ENCODE peak calls at places on chromosome 6, in six cellular contexts. R, Z, N, L, S and H are unnamed samples. For H3K36me3, the result is how much of the 10 kb centered on the place peaks cover.

GRCh38 chr6:111550953-111551352 is 54.7 kb downstream of the TRAF3IP2 start:
- DNase-seq in R (no peak), N (no peak), L (no peak), Z (no peak), S (no peak), H (no peak)

GRCh38 chr6:44676826-44677433 is 289.4 kb downstream of the CDC5L start:
- DNase-seq in S (no peak), R (peak), L (no peak), Z (no peak), N (no peak), H (no peak)

GRCh38 chr6:157593596-157593995 is 212.6 kb downstream of the ZDHHC14 start:
- DNase-seq in Z (no peak), L (no peak), S (no peak), R (no peak), N (no peak), H (no peak)

GRCh38 chr6:7561153-7561964 is 19.9 kb downstream of the DSP start:
- DNase-seq in S (peak), N (peak), L (no peak), R (peak), Z (peak), H (no peak)

GRCh38 chr6:45791600-45792168 is 224.0 kb downstream of the CLIC5 start:
- DNase-seq in S (peak), L (peak), Z (no peak), R (peak), N (no peak), H (no peak)

GRCh38 chr6:141421378-141421777 is 711.3 kb upstream of the GJE1 start:
- DNase-seq in Z (no peak), N (no peak), R (peak), L (peak), S (peak), H (no peak)

GRCh38 chr6:153662982-153663381 is 376.1 kb upstream of the OPRM1 start:
- DNase-seq in S (no peak), R (no peak), Z (no peak), L (no peak), N (no peak), H (no peak)

GRCh38 chr6:35933844-35934243 is 12.9 kb upstream of the SRPK1 start:
- DNase-seq in N (no peak), R (no peak), Z (no peak), S (no peak), L (no peak), H (no peak)

GRCh38 chr6:169604076-169604475 is 97.8 kb downstream of the WDR27 start:
- DNase-seq in N (no peak), Z (no peak), S (peak), R (no peak), L (no peak), H (no peak)

GRCh38 chr6:89599727-89600126 is 38.8 kb downstream of the LYRM2 start:
- DNase-seq in R (no peak), N (peak), L (no peak), Z (no peak), S (no peak), H (no peak)

GRCh38 chr6:44243345-44243744 is 3.6 kb upstream of the HSP90AB1 start:
- DNase-seq in R (no peak), S (no peak), N (no peak), L (no peak), Z (peak), H (no peak)

GRCh38 chr6:118469468-118469867 is 78.6 kb upstream of the PLN start:
- DNase-seq in R (no peak), N (no peak), L (peak), Z (no peak), S (peak), H (no peak)

GRCh38 chr6:24149836-24150235 is 23.8 kb downstream of the NRSN1 start:
- DNase-seq in Z (no peak), N (no peak), L (peak), S (no peak), R (no peak), H (no peak)

GRCh38 chr6:137222376-137222775 is 3.2 kb upstream of the IFNGR1 start:
- DNase-seq in R (peak), N (peak), S (no peak), Z (no peak), L (no peak), H (no peak)

GRCh38 chr6:6057442-6058053 is 50.8 kb upstream of the NRN1 start:
- DNase-seq in L (peak), Z (no peak), N (no peak), R (peak), S (no peak), H (no peak)

GRCh38 chr6:144932621-144933020 is 647.5 kb downstream of the UTRN start:
- DNase-seq in Z (no peak), S (no peak), N (no peak), R (no peak), L (no peak), H (no peak)

GRCh38 chr6:9507136-9507895 is 907.6 kb downstream of the TFAP2A start:
- DNase-seq in R (no peak), N (no peak), L (no peak), Z (no peak), S (no peak), H (no peak)

GRCh38 chr6:36984581-36985383 is 1.2 kb downstream of the MTCH1 start:
- DNase-seq in Z (no peak), N (no peak), S (peak), R (peak), L (peak), H (no peak)

GRCh38 chr6:77650098-77650663 is 2.7 kb upstream of the MEI4 start:
- DNase-seq in S (no peak), R (peak), N (no peak), L (peak), Z (no peak), H (no peak)

GRCh38 chr6:73078333-73078732 is 147.0 kb downstream of the KHDC1L start:
- DNase-seq in S (no peak), Z (no peak), N (no peak), L (no peak), R (no peak), H (no peak)

GRCh38 chr6:139037490-139037889 is 8.9 kb downstream of the ABRACL start:
- DNase-seq in L (peak), Z (no peak), N (no peak), R (peak), S (peak), H (no peak)

GRCh38 chr6:149140137-149140909 is 177.2 kb upstream of the TAB2 start:
- DNase-seq in S (no peak), Z (peak), L (no peak), N (no peak), R (peak), H (peak)

GRCh38 chr6:43308101-43308989 is at the start of gene CRIP3:
- DNase-seq in Z (no peak), N (peak), S (no peak), L (peak), R (peak), H (peak)

GRCh38 chr6:5190467-5190866 is 70.3 kb downstream of the LYRM4 start:
- DNase-seq in N (no peak), R (peak), S (peak), L (peak), Z (no peak), H (no peak)

GRCh38 chr6:157787080-157787479 is 36.0 kb upstream of the SNX9 start:
- DNase-seq in R (peak), L (no peak), S (peak), Z (peak), N (peak), H (no peak)

GRCh38 chr6:92723390-92723931 is 695.9 kb downstream of the EPHA7 start:
- DNase-seq in L (no peak), S (no peak), N (no peak), R (peak), Z (no peak), H (no peak)
- TF ChIP-seq CTCF in L (no peak), S (no peak), N (no peak), R (no peak), Z (no peak), H (no peak)

GRCh38 chr6:13796781-13797180 is 17.6 kb downstream of the MCUR1 start:
- DNase-seq in R (no peak), N (no peak), L (no peak), Z (no peak), S (no peak), H (no peak)

GRCh38 chr6:13794184-13794583 is 20.2 kb downstream of the MCUR1 start:
- DNase-seq in R (peak), Z (no peak), S (peak), L (peak), N (no peak), H (no peak)

GRCh38 chr6:13800615-13801014 is 13.7 kb downstream of the MCUR1 start:
- DNase-seq in L (no peak), S (no peak), R (no peak), Z (no peak), N (no peak), H (no peak)

GRCh38 chr6:13795041-13795748 is 19.2 kb downstream of the MCUR1 start:
- DNase-seq in N (peak), R (peak), L (peak), Z (peak), S (peak), H (peak)
- H3K36me3 ChIP-seq in N (half or more), R (under half), L (under half), Z (under half), S (under half), H (under half)

DNA sequence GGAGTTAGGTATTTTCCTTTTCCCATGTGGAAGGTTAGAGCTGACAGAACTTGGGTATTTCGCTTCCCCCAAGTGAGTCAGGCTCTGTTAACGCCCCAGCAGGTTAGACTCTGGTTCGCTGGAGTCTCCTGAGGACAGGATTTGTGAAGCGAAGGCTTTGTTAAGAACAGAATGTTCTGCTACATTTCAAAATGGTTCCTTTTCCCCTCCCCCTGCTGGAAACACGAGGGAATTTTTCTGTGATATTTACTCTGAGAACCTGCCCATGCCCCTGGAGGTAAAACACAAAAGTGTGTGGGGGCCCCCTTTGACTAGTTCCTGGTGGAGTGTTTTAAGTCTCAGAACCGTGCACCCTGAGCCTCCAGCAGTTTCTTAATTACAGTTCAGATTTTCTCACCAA is 731.4 kb upstream of the CITED2 start:
- DNase-seq in N (no peak), Z (no peak), L (peak), R (peak), S (no peak), H (no peak)
- TF ChIP-seq CTCF in N (no peak), Z (no peak), L (peak), R (peak), S (peak), H (no peak)

DNA sequence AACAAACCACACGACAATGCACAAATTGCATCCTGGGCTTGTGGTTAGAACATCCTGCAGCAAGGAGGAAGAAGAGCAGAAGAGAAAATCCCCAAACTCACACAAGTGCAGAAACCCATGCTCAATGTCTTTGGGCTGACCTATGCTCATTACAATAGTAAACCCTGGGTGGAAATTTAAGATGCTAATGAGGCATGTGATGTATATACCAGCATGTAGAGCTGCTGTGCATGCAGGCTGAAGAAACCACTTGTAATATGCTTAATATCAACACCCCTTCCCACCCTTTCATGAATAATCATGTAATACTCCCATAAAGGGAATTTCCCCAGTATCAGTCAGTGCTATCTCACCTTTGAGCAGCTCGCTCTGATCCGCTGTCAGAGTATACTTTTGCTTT is 90.0 kb upstream of the GRIK2 start:
- DNase-seq in N (no peak), S (no peak), R (no peak), L (no peak), Z (no peak), H (no peak)
- H3K36me3 ChIP-seq in N (under half), S (under half), R (under half), L (under half), Z (under half), H (under half)

GRCh38 chr6:34746104-34746846 is 11.0 kb upstream of the SNRPC start:
- DNase-seq in L (peak), S (no peak), N (no peak), Z (no peak), R (no peak), H (no peak)
- TF ChIP-seq CTCF in L (no peak), S (no peak), N (no peak), Z (no peak), R (no peak), H (no peak)